ENCODE peak calls at places on chromosomes 3 and 15, in ten cellular contexts. L, O, B, E, N, F, S, Y, C and T are unnamed samples.

GRCh38 chr15:44726568-44727461 is 9.5 kb upstream of the TRIM69 start:
- DNase-seq in L (peak), O (peak), B (no peak), E (no peak), N (peak), F (no peak), S (peak), Y (no peak), C (peak), T (peak)

GRCh38 chr3:24096695-24097290 is 151.7 kb downstream of the NR1D2 start:
- DNase-seq in L (no peak), O (no peak), B (no peak), E (no peak), N (no peak), F (no peak), S (no peak), Y (no peak), C (no peak), T (peak)

GRCh38 chr3:38579146-38579545 is 70.3 kb downstream of the SCN5A start:
- DNase-seq in L (no peak), O (no peak), B (no peak), E (peak), N (no peak), F (no peak), S (peak), Y (no peak), C (no peak), T (no peak)

GRCh38 chr3:75192065-75192658 is 472.0 kb upstream of the FRG2C start:
- DNase-seq in L (peak), O (peak), B (peak), E (no peak), N (peak), F (no peak), S (peak), Y (peak), C (peak), T (no peak)

GRCh38 chr15:20346082-20346805 is 195.4 kb downstream of the GOLGA6L6 start:
- DNase-seq in L (no peak), O (no peak), B (no peak), E (no peak), N (no peak), F (no peak), S (no peak), Y (peak), C (no peak), T (peak)

GRCh38 chr15:101127503-101128076 is 124.3 kb downstream of the CHSY1 start:
- DNase-seq in L (peak), O (peak), B (peak), E (no peak), N (peak), F (no peak), S (peak), Y (peak), C (peak), T (peak)

GRCh38 chr3:61674595-61674994 is 113.2 kb downstream of the PTPRG start:
- DNase-seq in L (no peak), O (no peak), B (peak), E (no peak), N (no peak), F (no peak), S (no peak), Y (no peak), C (no peak), T (no peak)

GRCh38 chr3:45978348-45978747 is 17.3 kb downstream of the FYCO1 start:
- DNase-seq in L (no peak), O (no peak), B (peak), E (peak), N (peak), F (no peak), S (no peak), Y (no peak), C (no peak), T (no peak)

GRCh38 chr3:195182470-195182795 is 88.5 kb downstream of the XXYLT1 start:
- DNase-seq in L (peak), O (no peak), B (no peak), E (no peak), N (no peak), F (no peak), S (peak), Y (no peak), C (no peak), T (peak)

GRCh38 chr3:17258823-17259436 is 374.2 kb downstream of the PLCL2 start:
- DNase-seq in L (peak), O (peak), B (peak), E (no peak), N (no peak), F (no peak), S (peak), Y (peak), C (peak), T (peak)

GRCh38 chr3:105368575-105369500 is 2.1 kb downstream of the ALCAM start:
- DNase-seq in L (peak), O (peak), B (peak), E (peak), N (peak), F (peak), S (peak), Y (no peak), C (peak), T (peak)

GRCh38 chr3:42660898-42661297 is 7.4 kb downstream of the ZBTB47 start:
- DNase-seq in L (peak), O (no peak), B (peak), E (no peak), N (no peak), F (no peak), S (no peak), Y (no peak), C (no peak), T (peak)

GRCh38 chr3:60216462-60216861 is 1034.8 kb downstream of the FHIT start:
- DNase-seq in L (no peak), O (no peak), B (no peak), E (no peak), N (no peak), F (no peak), S (no peak), Y (no peak), C (no peak), T (no peak)

GRCh38 chr3:9216736-9217135 is 32.7 kb downstream of the SRGAP3 start:
- DNase-seq in L (no peak), O (no peak), B (no peak), E (no peak), N (no peak), F (no peak), S (no peak), Y (no peak), C (no peak), T (no peak)

GRCh38 chr3:14522129-14522691 is 17.9 kb downstream of the GRIP2 start:
- DNase-seq in L (no peak), O (no peak), B (no peak), E (no peak), N (no peak), F (no peak), S (no peak), Y (no peak), C (no peak), T (peak)

GRCh38 chr3:189500798-189501495 is 130.2 kb upstream of the TP63 start:
- DNase-seq in L (no peak), O (no peak), B (no peak), E (no peak), N (no peak), F (no peak), S (no peak), Y (no peak), C (no peak), T (no peak)

GRCh38 chr3:43624619-43625305 is 3.0 kb upstream of the ANO10 start:
- DNase-seq in L (no peak), O (no peak), B (no peak), E (no peak), N (no peak), F (no peak), S (no peak), Y (no peak), C (no peak), T (no peak)

GRCh38 chr3:105448338-105448982 is 81.8 kb downstream of the ALCAM start:
- DNase-seq in L (no peak), O (no peak), B (no peak), E (no peak), N (no peak), F (peak), S (no peak), Y (no peak), C (no peak), T (peak)

GRCh38 chr3:190017575-190018288 is 103.0 kb downstream of the P3H2 start:
- DNase-seq in L (peak), O (no peak), B (no peak), E (no peak), N (no peak), F (peak), S (peak), Y (no peak), C (peak), T (no peak)

GRCh38 chr3:128153156-128154011 is at the start of gene EEFSEC:
- DNase-seq in L (peak), O (peak), B (peak), E (peak), N (peak), F (peak), S (peak), Y (peak), C (peak), T (peak)

GRCh38 chr15:33068007-33068441 is 126.5 kb downstream of the FMN1 start:
- DNase-seq in L (peak), O (no peak), B (no peak), E (peak), N (no peak), F (no peak), S (no peak), Y (peak), C (no peak), T (peak)

GRCh38 chr3:8501388-8502131 is at the start of gene LMCD1:
- DNase-seq in L (peak), O (peak), B (peak), E (peak), N (peak), F (peak), S (peak), Y (peak), C (peak), T (peak)